ENCODE peak calls at places on chromosomes 6 and 20, in six cellular contexts. L is adrenal gland; O is A172; G is stimulated activated CD4-positive, alpha-beta T cell treated with anti-CD3 and anti-CD28 coated beads, Interleukin-15, amount 100 ng/mL, for 1 hour; M is activated T-cell treated with anti-CD3 and anti-CD28 coated beads for 1 hour; B is ovary. E is an unnamed sample.

GRCh38 chr6:161073940-161074339 is 82.4 kb downstream of the MAP3K4 start:
- DNase-seq in L (no peak), O (no peak), G (no peak), M (no peak), B (no peak), E (no peak)

GRCh38 chr20:16479666-16480065 is 93.6 kb downstream of the KIF16B start:
- DNase-seq in L (no peak), O (no peak), G (no peak), M (no peak), B (no peak), E (no peak)

GRCh38 chr6:134288538-134289203 is 29.2 kb downstream of the SGK1 start:
- DNase-seq in L (no peak), O (peak), G (no peak), M (no peak), B (no peak), E (no peak)

GRCh38 chr6:83853178-83853967 is at the start of gene RIPPLY2:
- DNase-seq in L (peak), O (no peak), G (no peak), M (no peak), B (no peak), E (no peak)

GRCh38 chr6:106591111-106591825 is 38.0 kb downstream of the RTN4IP1 start:
- DNase-seq in L (no peak), O (peak), G (no peak), M (no peak), B (no peak), E (no peak)

GRCh38 chr6:33118525-33119123 is 42.8 kb downstream of the HLA-DPB1 start:
- DNase-seq in L (no peak), O (peak), G (no peak), M (no peak), B (no peak), E (no peak)

GRCh38 chr6:53737746-53738145 is 57.1 kb upstream of the LRRC1 start:
- DNase-seq in L (no peak), O (no peak), G (no peak), M (no peak), B (no peak), E (no peak)

GRCh38 chr6:100229512-100229911 is 235.2 kb downstream of the SIM1 start:
- DNase-seq in L (no peak), O (no peak), G (no peak), M (no peak), B (no peak), E (no peak)

GRCh38 chr6:75621846-75622245 is 20.2 kb downstream of the SENP6 start:
- DNase-seq in L (no peak), O (no peak), G (no peak), M (no peak), B (no peak), E (no peak)

GRCh38 chr20:23397961-23398360 is 23.3 kb downstream of the NAPB start:
- DNase-seq in L (no peak), O (no peak), G (no peak), M (no peak), B (no peak), E (no peak)

GRCh38 chr6:139323511-139324445 is 32.0 kb upstream of the TXLNB start:
- DNase-seq in L (peak), O (peak), G (peak), M (peak), B (peak), E (peak)

GRCh38 chr6:117050301-117050700 is 173.3 kb downstream of the RFX6 start:
- DNase-seq in L (no peak), O (no peak), G (no peak), M (no peak), B (no peak), E (no peak)

GRCh38 chr6:34189806-34190503 is 44.1 kb upstream of the GRM4 start:
- DNase-seq in L (peak), O (no peak), G (peak), M (peak), B (no peak), E (no peak)

GRCh38 chr6:47207261-47207660 is 102.4 kb downstream of the TNFRSF21 start:
- DNase-seq in L (no peak), O (no peak), G (no peak), M (no peak), B (no peak), E (no peak)

GRCh38 chr6:42762338-42762929 is 16.5 kb upstream of the TBCC start:
- DNase-seq in L (no peak), O (no peak), G (no peak), M (no peak), B (no peak), E (no peak)

GRCh38 chr6:112044856-112045255 is 9.0 kb upstream of the CCN6 start:
- DNase-seq in L (peak), O (peak), G (no peak), M (no peak), B (no peak), E (no peak)

GRCh38 chr6:107822154-107823046 is 1.7 kb downstream of the SCML4 start:
- DNase-seq in L (no peak), O (no peak), G (no peak), M (peak), B (peak), E (no peak)

GRCh38 chr6:3421763-3422456 is 34.9 kb downstream of the SLC22A23 start:
- DNase-seq in L (no peak), O (peak), G (no peak), M (no peak), B (no peak), E (no peak)

GRCh38 chr6:146857960-146858308 is 259.2 kb downstream of the ADGB start:
- DNase-seq in L (no peak), O (peak), G (no peak), M (no peak), B (no peak), E (no peak)

GRCh38 chr6:101417899-101418298 is 24.4 kb downstream of the GRIK2 start:
- DNase-seq in L (no peak), O (no peak), G (no peak), M (no peak), B (no peak), E (no peak)

GRCh38 chr6:4581468-4582420 is 194.5 kb upstream of the CDYL start:
- DNase-seq in L (no peak), O (peak), G (no peak), M (no peak), B (no peak), E (no peak)

GRCh38 chr20:43492101-43492500 is 15.4 kb upstream of the L3MBTL1 start:
- DNase-seq in L (no peak), O (peak), G (no peak), M (no peak), B (no peak), E (no peak)

GRCh38 chr6:116395647-116396046 is 24.9 kb downstream of the DSE start:
- DNase-seq in L (no peak), O (no peak), G (no peak), M (no peak), B (no peak), E (no peak)

GRCh38 chr6:158312672-158313397 is 570 bp downstream of the TULP4 start:
- DNase-seq in L (no peak), O (no peak), G (no peak), M (no peak), B (no peak), E (no peak)

GRCh38 chr6:21033095-21033494 is 498.8 kb downstream of the CDKAL1 start:
- DNase-seq in L (no peak), O (no peak), G (no peak), M (no peak), B (no peak), E (no peak)

GRCh38 chr6:53309059-53309896 is 39.5 kb downstream of the ELOVL5 start:
- DNase-seq in L (peak), O (no peak), G (no peak), M (no peak), B (no peak), E (no peak)

GRCh38 chr6:43254138-43254817 is 11.0 kb downstream of the TTBK1 start:
- DNase-seq in L (peak), O (no peak), G (no peak), M (no peak), B (no peak), E (no peak)

GRCh38 chr6:138736640-138737039 is 36.9 kb upstream of the CCDC28A start:
- DNase-seq in L (no peak), O (no peak), G (no peak), M (no peak), B (no peak), E (no peak)

GRCh38 chr6:5084787-5085637 is at the start of gene PPP1R3G:
- DNase-seq in L (peak), O (no peak), G (no peak), M (no peak), B (peak), E (no peak)

GRCh38 chr6:83921315-83921714 is 61.8 kb downstream of the CYB5R4 start:
- DNase-seq in L (no peak), O (no peak), G (no peak), M (no peak), B (no peak), E (no peak)

GRCh38 chr20:4633780-4634179 is 87.9 kb upstream of the PRND start:
- DNase-seq in L (peak), O (peak), G (no peak), M (no peak), B (no peak), E (no peak)

GRCh38 chr6:123423130-123423529 is 213.6 kb downstream of the TRDN start:
- DNase-seq in L (no peak), O (no peak), G (no peak), M (no peak), B (no peak), E (no peak)